ENCODE peak calls at places on chromosomes 11 and 22, in ten cellular contexts. E is thoracic aorta; D is CD8-positive, alpha-beta T cell; L is tibial artery; N is SJSA1; V is A673; X is H9; H is AG04450; Z is adrenal gland; S is Karpas-422. Y is an unnamed sample. For H3K9me3, the result is how much of the 10 kb centered on the place peaks cover.

GRCh38 chr11:94926271-94926625 is 47.1 kb downstream of the CWC15 start:
- DNase-seq in E (no peak), D (no peak), L (no peak), N (no peak), V (no peak), X (no peak), H (no peak), Z (no peak), S (no peak), Y (no peak)

GRCh38 chr11:945986-946385 is 20.3 kb downstream of the AP2A2 start:
- DNase-seq in E (no peak), D (no peak), L (no peak), N (no peak), V (peak), X (peak), H (no peak), Z (no peak), S (no peak), Y (no peak)

GRCh38 chr11:42249401-42249800 is 789.9 kb upstream of the LRRC4C start:
- DNase-seq in E (no peak), D (no peak), L (no peak), N (no peak), V (no peak), X (no peak), H (no peak), Z (no peak), S (no peak), Y (no peak)

GRCh38 chr11:20015101-20015500 is 145.2 kb downstream of the DBX1 start:
- DNase-seq in E (no peak), D (no peak), L (no peak), N (no peak), V (no peak), X (no peak), H (no peak), Z (no peak), S (no peak), Y (no peak)

GRCh38 chr11:107526197-107526596 is 39.3 kb downstream of the ALKBH8 start:
- DNase-seq in E (no peak), D (no peak), L (no peak), N (no peak), V (no peak), X (no peak), H (no peak), Z (no peak), S (no peak), Y (no peak)

GRCh38 chr22:42933783-42934144 is 76.7 kb upstream of the ARFGAP3 start:
- DNase-seq in E (no peak), D (no peak), L (no peak), N (peak), V (no peak), X (no peak), H (peak), Z (no peak), S (peak), Y (no peak)

GRCh38 chr11:118247041-118247440 is 5.1 kb downstream of the MPZL3 start:
- DNase-seq in E (no peak), D (no peak), L (no peak), N (no peak), V (no peak), X (no peak), H (no peak), Z (no peak), S (no peak), Y (no peak)

GRCh38 chr11:95671768-95672167 is 117.8 kb downstream of the FAM76B start:
- DNase-seq in E (no peak), D (no peak), L (no peak), N (no peak), V (no peak), X (no peak), H (peak), Z (no peak), S (no peak), Y (no peak)

GRCh38 chr11:69220581-69221051 is 64.9 kb downstream of the SMIM38 start:
- DNase-seq in E (no peak), D (no peak), L (peak), N (no peak), V (no peak), X (peak), H (no peak), Z (peak), S (no peak), Y (no peak)

GRCh38 chr11:125348141-125348651 is 147.9 kb downstream of the FEZ1 start:
- DNase-seq in E (no peak), D (no peak), L (no peak), N (no peak), V (no peak), X (no peak), H (no peak), Z (no peak), S (no peak), Y (no peak)

GRCh38 chr11:206002-206384 is 1.2 kb downstream of the BET1L start:
- DNase-seq in E (no peak), D (no peak), L (no peak), N (no peak), V (no peak), X (no peak), H (no peak), Z (peak), S (no peak), Y (no peak)

GRCh38 chr11:84719935-84720577 is 907.1 kb downstream of the DLG2 start:
- DNase-seq in E (no peak), D (no peak), L (no peak), N (no peak), V (peak), X (peak), H (no peak), Z (no peak), S (no peak), Y (no peak)

GRCh38 chr11:73330569-73331093 is 22.6 kb downstream of the ARHGEF17 start:
- DNase-seq in E (no peak), D (no peak), L (no peak), N (no peak), V (no peak), X (no peak), H (no peak), Z (no peak), S (no peak), Y (no peak)

GRCh38 chr22:48054596-48054995 is 1292.1 kb downstream of the TBC1D22A start:
- DNase-seq in E (no peak), D (no peak), L (no peak), N (no peak), V (no peak), X (peak), H (no peak), Z (no peak), S (no peak), Y (no peak)

GRCh38 chr22:48053973-48054372 is 1291.5 kb downstream of the TBC1D22A start:
- DNase-seq in E (no peak), D (no peak), L (no peak), N (no peak), V (no peak), X (peak), H (no peak), Z (no peak), S (no peak), Y (no peak)

GRCh38 chr22:48057116-48057835 is 1294.8 kb downstream of the TBC1D22A start:
- DNase-seq in E (no peak), D (no peak), L (no peak), N (no peak), V (no peak), X (no peak), H (no peak), Z (no peak), S (no peak), Y (no peak)

GRCh38 chr22:48055185-48055584 is 1292.7 kb downstream of the TBC1D22A start:
- DNase-seq in E (no peak), D (no peak), L (no peak), N (no peak), V (no peak), X (no peak), H (no peak), Z (no peak), S (no peak), Y (no peak)

DNA sequence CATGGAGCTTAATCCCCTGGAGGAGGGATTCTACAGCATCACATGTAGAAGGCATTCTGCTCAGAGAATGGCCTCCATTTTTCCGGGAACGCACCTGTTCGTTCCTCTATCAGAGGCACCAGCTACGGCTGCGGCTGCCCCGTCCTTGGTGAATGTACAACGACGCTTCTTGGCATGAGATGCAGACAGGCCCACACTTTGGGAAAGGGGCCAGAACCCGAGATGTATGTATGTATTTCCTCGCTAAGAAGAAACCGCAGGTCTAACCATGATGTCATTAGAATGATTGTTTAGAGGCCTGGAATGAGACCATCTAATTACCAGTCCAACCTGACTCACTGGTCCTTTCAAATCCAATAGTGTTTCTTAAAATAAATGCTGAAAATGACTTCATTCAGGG is 1293.4 kb downstream of the TBC1D22A start:
- DNase-seq in E (no peak), D (no peak), L (no peak), N (no peak), V (no peak), X (no peak), H (no peak), Z (no peak), S (no peak), Y (no peak)
- H3K9me3 ChIP-seq in E (under half), D (under half), L (under half), N (under half), V (under half), X (under half), H (half or more), Z (under half), S (under half), Y (under half)

DNA sequence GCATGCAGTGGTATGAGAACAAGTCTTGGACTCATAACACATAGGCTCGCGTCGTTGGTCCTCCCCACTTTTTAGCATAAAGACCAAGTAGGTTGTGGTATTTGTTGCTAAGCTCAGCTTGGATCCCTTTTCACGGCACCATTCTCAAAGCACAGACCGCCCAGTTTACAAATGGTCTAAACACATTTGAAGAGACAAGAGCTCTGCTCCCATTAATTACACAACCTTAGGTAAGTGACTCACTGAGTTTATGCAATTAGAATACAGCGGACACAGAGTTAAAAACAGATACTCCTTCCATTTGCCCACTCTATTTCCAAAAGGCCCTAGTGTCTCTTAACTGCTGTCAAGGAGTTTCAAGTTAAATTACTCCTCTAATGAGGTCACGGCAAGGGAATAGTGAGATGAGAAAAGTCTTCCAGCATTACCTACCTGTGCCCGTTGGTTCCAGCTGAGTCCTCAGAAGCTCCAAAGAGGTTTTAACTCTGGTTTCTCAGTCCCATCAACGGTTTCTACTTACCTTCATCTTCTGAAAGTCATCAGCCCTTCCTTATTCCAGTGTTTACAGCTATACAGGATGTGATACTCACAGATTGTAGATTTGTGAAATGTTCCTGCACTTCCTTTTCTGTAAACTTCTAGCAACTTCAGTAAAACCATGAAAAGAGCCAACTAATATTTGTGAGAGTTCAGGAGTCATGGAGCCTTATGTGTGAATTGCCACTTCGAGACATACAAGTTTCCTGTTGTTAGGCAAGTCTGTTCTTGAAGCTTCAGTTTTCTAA is at the start of gene MS4A6A:
- DNase-seq in E (no peak), D (no peak), L (no peak), N (no peak), V (no peak), X (no peak), H (no peak), Z (no peak), S (no peak), Y (no peak)
- H3K9me3 ChIP-seq in E (under half), D (under half), L (under half), N (under half), V (under half), X (under half), H (under half), Z (under half), S (under half), Y (under half)

GRCh38 chr11:74541466-74541865 is 47.9 kb upstream of the LIPT2 start:
- DNase-seq in E (no peak), D (no peak), L (no peak), N (no peak), V (no peak), X (no peak), H (no peak), Z (no peak), S (no peak), Y (no peak)
- H3K9me3 ChIP-seq in E (under half), D (under half), L (under half), N (under half), V (under half), X (under half), H (under half), Z (under half), S (under half), Y (under half)

DNA sequence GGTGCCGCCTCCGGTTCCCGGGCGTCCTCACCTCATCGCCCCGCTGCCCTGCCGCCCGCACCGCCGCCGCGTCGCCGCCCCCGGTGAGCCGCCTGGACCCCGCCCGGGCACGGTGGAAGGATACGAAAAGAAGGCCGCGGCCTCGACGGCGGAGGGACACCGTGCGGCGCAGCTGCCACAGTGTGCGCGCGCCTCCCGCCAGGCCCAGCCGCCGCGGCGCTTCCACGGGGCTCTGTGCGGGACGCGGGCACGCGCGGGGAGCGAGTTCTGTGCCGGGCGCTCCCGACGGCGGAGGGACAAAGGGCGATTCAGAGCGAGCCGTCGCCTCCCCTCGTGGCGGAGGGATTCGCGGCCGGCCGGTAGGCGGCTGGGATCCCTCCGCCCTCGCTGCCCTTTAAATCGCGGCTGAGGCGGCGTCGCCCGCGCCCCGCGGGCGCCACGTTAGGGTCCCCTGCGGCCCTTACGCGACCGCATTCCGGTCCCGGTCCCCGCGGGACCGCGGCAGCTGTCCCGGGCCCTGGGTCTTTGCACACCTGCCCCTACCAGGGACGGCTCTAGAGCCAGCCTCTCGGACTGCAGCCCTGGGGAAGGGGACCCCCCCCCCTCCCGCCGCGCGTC is 568 bp upstream of the KMT5B start:
- DNase-seq in E (peak), D (peak), L (peak), N (peak), V (peak), X (peak), H (peak), Z (peak), S (peak), Y (peak)
- H3K9me3 ChIP-seq in E (under half), D (under half), L (under half), N (under half), V (under half), X (under half), H (under half), Z (under half), S (under half), Y (under half)

DNA sequence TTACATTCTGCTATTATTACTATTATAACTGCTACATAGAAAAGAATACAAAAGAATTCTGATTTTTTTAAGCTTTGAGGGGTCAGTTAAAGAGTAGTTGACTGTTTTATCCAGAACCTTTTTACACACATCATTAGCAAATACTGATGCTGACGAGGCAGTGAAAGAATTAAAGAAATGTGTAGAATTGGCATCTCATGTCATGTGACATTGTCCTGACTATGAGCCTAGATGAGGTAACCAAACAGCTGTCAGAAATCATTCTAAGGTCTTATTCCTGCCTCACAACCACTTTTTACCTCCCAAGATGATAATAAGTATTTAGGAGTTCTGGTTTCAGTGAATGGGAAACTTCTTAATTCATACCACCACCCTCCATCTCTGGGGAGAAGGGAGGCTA is 121.0 kb downstream of the SLC1A2 start:
- DNase-seq in E (no peak), D (no peak), L (no peak), N (no peak), V (no peak), X (no peak), H (no peak), Z (no peak), S (no peak), Y (no peak)
- H3K9me3 ChIP-seq in E (under half), D (under half), L (under half), N (under half), V (under half), X (under half), H (under half), Z (under half), S (under half), Y (under half)

GRCh38 chr11:35042265-35042664 is 96.7 kb upstream of the CD44 start:
- DNase-seq in E (no peak), D (no peak), L (no peak), N (no peak), V (no peak), X (no peak), H (no peak), Z (no peak), S (no peak), Y (no peak)
- H3K9me3 ChIP-seq in E (under half), D (under half), L (under half), N (under half), V (under half), X (under half), H (under half), Z (under half), S (under half), Y (under half)

GRCh38 chr22:48894804-48895250 is 932.8 kb downstream of the BRD1 start:
- DNase-seq in E (no peak), D (no peak), L (no peak), N (no peak), V (no peak), X (no peak), H (no peak), Z (no peak), S (no peak), Y (peak)
- H3K9me3 ChIP-seq in E (under half), D (under half), L (under half), N (under half), V (under half), X (under half), H (half or more), Z (under half), S (under half), Y (under half)